ENCODE peak calls at places on chromosomes 2 and 18, in seven cellular contexts. V, S, C, U, D, N and J are unnamed samples.

GRCh38 chr18:28511421-28511821 is 334.5 kb upstream of the CDH2 start:
- DNase-seq in S (no peak), N (no peak), C (no peak), D (no peak), U (no peak), V (no peak), J (no peak)

GRCh38 chr18:59959079-59959478 is 59.3 kb downstream of the PMAIP1 start:
- DNase-seq in U (no peak), N (no peak), D (no peak), V (no peak), S (no peak), C (no peak), J (no peak)

GRCh38 chr2:239240480-239240881 is 160.3 kb downstream of the HDAC4 start:
- DNase-seq in C (no peak), D (no peak), S (peak; percentile 71), U (peak; percentile 30), N (peak; percentile 92), V (no peak), J (peak; percentile 64)

GRCh38 chr2:185736210-185736609 is 2.4 kb upstream of the FSIP2 start:
- DNase-seq in C (no peak), S (no peak), N (no peak), D (no peak), U (no peak), V (no peak), J (no peak)

GRCh38 chr2:85185431-85185940 is 52.3 kb downstream of the TCF7L1 start:
- DNase-seq in N (no peak), D (no peak), V (no peak), S (peak; percentile 44), U (no peak), C (no peak), J (no peak)

GRCh38 chr2:178418426-178418825 is 32.5 kb downstream of the PRKRA start:
- DNase-seq in C (peak; percentile 11), N (no peak), V (no peak), S (no peak), U (no peak), D (no peak), J (no peak)

GRCh38 chr2:112301171-112301584 is 25.8 kb downstream of the ZC3H6 start:
- DNase-seq in S (no peak), U (no peak), N (no peak), C (no peak), D (no peak), V (no peak), J (no peak)

GRCh38 chr18:61731169-61731568 is 161.6 kb downstream of the RNF152 start:
- DNase-seq in S (no peak), V (no peak), C (no peak), N (no peak), D (no peak), U (no peak), J (no peak)

GRCh38 chr2:133844214-133844892 is 276.1 kb upstream of the NCKAP5 start:
- DNase-seq in N (peak; percentile 68), V (peak; percentile 76), C (peak; percentile 77), S (no peak), D (peak; percentile 57), U (peak; percentile 75), J (peak; percentile 69)

GRCh38 chr2:61807036-61807757 is 46.7 kb downstream of the FAM161A start:
- DNase-seq in D (no peak), V (no peak), C (no peak), N (no peak), S (no peak), U (no peak), J (no peak)

GRCh38 chr2:2572393-2573204 is 241.5 kb upstream of the MYT1L start:
- DNase-seq in C (no peak), D (no peak), S (peak; percentile 33), N (no peak), V (peak; percentile 0), U (no peak), J (no peak)

GRCh38 chr2:179636995-179637394 is 224.4 kb downstream of the ZNF385B start:
- DNase-seq in C (no peak), N (no peak), S (no peak), V (no peak), D (no peak), U (no peak), J (no peak)

GRCh38 chr18:22346342-22346967 is 71.3 kb downstream of the CTAGE1 start:
- DNase-seq in D (no peak), U (no peak), V (peak; percentile 88), S (no peak), N (peak; percentile 50), C (peak; percentile 43), J (no peak)

GRCh38 chr2:110828330-110828729 is 96.0 kb downstream of the ACOXL start:
- DNase-seq in U (no peak), N (no peak), S (no peak), C (no peak), V (no peak), D (no peak), J (no peak)

GRCh38 chr2:120761911-120762310 is 26.2 kb downstream of the GLI2 start:
- DNase-seq in N (no peak), V (no peak), U (no peak), D (peak; percentile 5), S (no peak), C (no peak), J (no peak)

GRCh38 chr2:112542974-112543760 is 902 bp downstream of the POLR1B start:
- DNase-seq in S (no peak), D (no peak), C (no peak), V (peak; percentile 29), N (no peak), U (peak; percentile 23), J (no peak)

GRCh38 chr2:56288863-56289580 is 105.2 kb downstream of the CCDC85A start:
- DNase-seq in S (no peak), D (no peak), U (no peak), V (no peak), N (no peak), C (no peak), J (no peak)

GRCh38 chr2:200812122-200813022 is 662 bp downstream of the BZW1 start:
- DNase-seq in U (peak; percentile 83), S (peak; percentile 95), C (no peak), N (peak; percentile 91), D (peak; percentile 74), V (peak; percentile 87), J (peak; percentile 87)

GRCh38 chr18:12769644-12770440 is 67.0 kb downstream of the PSMG2 start:
- DNase-seq in V (no peak), D (no peak), U (no peak), S (no peak), C (no peak), N (no peak), J (no peak)

GRCh38 chr2:172643142-172643541 is 87.3 kb downstream of the PDK1 start:
- DNase-seq in S (no peak), U (no peak), C (no peak), D (no peak), V (no peak), N (no peak), J (no peak)
- H3K27ac ChIP-seq in S (no peak overlapping the region), U (no peak overlapping the region), C (no peak overlapping the region), D (no peak overlapping the region), V (no peak overlapping the region), N (no peak overlapping the region), J (no peak overlapping the region)

GRCh38 chr2:28896906-28897305 is 2.4 kb downstream of the WDR43 start:
- DNase-seq in V (no peak), U (no peak), N (no peak), C (no peak), S (no peak), D (no peak), J (no peak)
- TF ChIP-seq CTCF in V (no peak), U (no peak), N (no peak), C (no peak), S (no peak), D (no peak), J (no peak)

GRCh38 chr2:65943099-65943786 is 491.7 kb upstream of the MEIS1 start:
- DNase-seq in S (no peak), D (no peak), C (no peak), U (no peak), V (no peak), N (no peak), J (no peak)

GRCh38 chr2:65939687-65940086 is 495.2 kb upstream of the MEIS1 start:
- DNase-seq in V (no peak), C (no peak), S (no peak), D (no peak), U (no peak), N (no peak), J (no peak)

GRCh38 chr2:65937379-65938160 is 497.4 kb upstream of the MEIS1 start:
- DNase-seq in N (no peak), V (no peak), C (no peak), S (no peak), U (no peak), D (no peak), J (no peak)

GRCh38 chr2:65944213-65944612 is 490.7 kb upstream of the MEIS1 start:
- DNase-seq in D (no peak), V (no peak), C (no peak), N (no peak), U (no peak), S (no peak), J (no peak)

GRCh38 chr2:65940856-65941255 is 494.1 kb upstream of the MEIS1 start:
- DNase-seq in D (no peak), S (no peak), U (no peak), V (no peak), N (no peak), C (no peak), J (no peak)
- H3K4me3 ChIP-seq in D (no peak overlapping the region), S (no peak overlapping the region), U (no peak overlapping the region), V (no peak overlapping the region), N (no peak overlapping the region), C (no peak overlapping the region), J (no peak overlapping the region)

GRCh38 chr2:73987109-73987947 is 2.6 kb downstream of the TET3 start:
- DNase-seq in S (peak; percentile 85), C (no peak), V (peak; percentile 67), D (peak; percentile 61), U (peak; percentile 76), N (peak; percentile 63), J (peak; percentile 52)

GRCh38 chr2:73984922-73985317 is 210 bp downstream of the TET3 start:
- DNase-seq in V (peak; percentile 81), D (peak; percentile 58), C (no peak), N (peak; percentile 81), U (peak; percentile 73), S (no peak), J (peak; percentile 88)

GRCh38 chr2:73986085-73986680 is 1.5 kb downstream of the TET3 start:
- DNase-seq in D (no peak), N (no peak), C (no peak), U (no peak), V (no peak), S (peak; percentile 82), J (no peak)

GRCh38 chr2:73984203-73984921 is at the start of gene TET3:
- DNase-seq in D (no peak), N (peak; percentile 79), C (no peak), V (peak; percentile 62), U (peak; percentile 74), S (peak; percentile 95), J (peak; percentile 80)

DNA sequence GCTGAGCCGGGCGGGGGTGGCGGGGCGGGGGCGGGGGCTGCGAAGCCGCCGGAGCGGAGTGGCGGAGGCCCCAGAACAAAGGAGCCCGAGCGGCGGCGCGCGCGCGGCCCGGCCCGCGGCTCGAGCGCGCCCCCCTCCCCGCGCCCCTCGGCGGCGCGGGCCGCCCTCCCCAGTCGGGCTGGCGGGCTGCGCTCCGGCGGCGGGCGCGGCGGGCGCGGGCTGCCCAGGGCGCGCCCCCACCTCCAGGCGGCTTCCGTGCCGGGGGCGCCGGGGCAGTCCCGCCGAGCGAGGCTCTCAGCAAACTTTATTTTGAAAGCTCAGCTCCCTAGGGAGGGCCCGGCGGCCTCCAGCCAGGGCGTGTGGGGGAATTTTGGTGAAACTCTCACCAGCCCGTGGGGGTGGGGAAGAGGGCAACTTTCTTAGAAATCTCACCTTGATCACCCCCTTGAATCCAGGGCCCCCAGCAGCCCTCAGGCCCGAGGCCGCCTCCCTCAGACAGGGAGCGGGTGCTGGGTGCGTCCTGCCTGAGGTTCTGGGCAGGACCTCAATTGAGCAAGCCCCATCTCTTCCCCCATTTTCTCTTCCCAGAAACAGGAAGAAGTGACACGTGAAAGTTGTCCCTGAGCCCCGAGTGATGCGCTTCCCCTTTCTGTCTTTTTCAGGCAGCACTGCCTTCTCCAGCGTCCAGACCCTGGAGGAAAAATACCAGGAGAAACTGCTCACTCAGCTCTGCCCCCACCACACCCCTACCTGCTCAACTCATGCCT is 791 bp downstream of the TET3 start:
- DNase-seq in D (no peak), C (no peak), S (peak; percentile 91), U (no peak), V (peak; percentile 59), N (peak; percentile 75), J (peak; percentile 52)
- H3K27ac ChIP-seq in D (peak overlapping the region; percentile 90), C (no peak overlapping the region), S (peak overlapping the region; percentile 83), U (peak overlapping the region; percentile 84), V (peak overlapping the region; percentile 76), N (peak overlapping the region; percentile 46), J (peak overlapping the region; percentile 24)